ENCODE peak calls at places on chromosomes 1 and 21, in four cellular contexts. H, W, T and U are unnamed samples.

GRCh38 chr1:155083865-155084721 is 5.5 kb downstream of the EFNA3 start:
- DNase-seq in H (peak), T (peak), W (no peak), U (peak)

GRCh38 chr21:43467785-43468184 is 40.9 kb upstream of the SIK1 start:
- DNase-seq in W (peak), H (no peak), T (no peak), U (no peak)

GRCh38 chr1:78096976-78097375 is 51.2 kb downstream of the GIPC2 start:
- DNase-seq in T (no peak), W (no peak), H (no peak), U (peak)

GRCh38 chr1:52928083-52928404 is 968 bp downstream of the SCP2 start:
- DNase-seq in H (no peak), W (no peak), T (no peak), U (no peak)

GRCh38 chr1:113041569-113042335 is 31.2 kb upstream of the LRIG2 start:
- DNase-seq in H (peak), T (peak), W (peak), U (no peak)

GRCh38 chr1:20693623-20694022 is 24.2 kb downstream of the KIF17 start:
- DNase-seq in W (no peak), H (no peak), T (no peak), U (no peak)

GRCh38 chr1:161021168-161021958 is 411 bp upstream of the F11R start:
- DNase-seq in W (peak), H (peak), T (peak), U (peak)

GRCh38 chr21:41507521-41508414 is at the start of gene TMPRSS2:
- DNase-seq in T (no peak), H (no peak), W (peak), U (no peak)

GRCh38 chr1:229381234-229381633 is 38.4 kb upstream of the CCSAP start:
- DNase-seq in T (peak), W (peak), H (no peak), U (no peak)

GRCh38 chr21:42973309-42973990 is 912 bp upstream of the PKNOX1 start:
- DNase-seq in H (no peak), W (no peak), T (peak), U (no peak)

GRCh38 chr1:50368179-50369007 is 54.9 kb downstream of the DMRTA2 start:
- DNase-seq in H (peak), T (peak), W (peak), U (peak)

GRCh38 chr1:151267760-151268159 is 13.2 kb downstream of the PSMD4 start:
- DNase-seq in T (no peak), H (no peak), W (no peak), U (no peak)

GRCh38 chr1:117657031-117657430 is 51.2 kb downstream of the TENT5C start:
- DNase-seq in H (peak), W (no peak), T (peak), U (peak)

GRCh38 chr1:170893655-170894297 is 41.6 kb upstream of the MROH9 start:
- DNase-seq in T (no peak), H (no peak), W (no peak), U (no peak)

GRCh38 chr1:36555041-36555440 is 72.3 kb upstream of the CSF3R start:
- DNase-seq in H (no peak), W (no peak), T (no peak), U (no peak)

GRCh38 chr1:53685272-53686051 is 53.5 kb downstream of the GLIS1 start:
- DNase-seq in W (no peak), T (no peak), H (peak), U (peak)

GRCh38 chr1:20172033-20172588 is 13.8 kb upstream of the UBXN10 start:
- DNase-seq in T (no peak), W (no peak), H (no peak), U (no peak)

GRCh38 chr1:178048883-178049282 is 45.0 kb upstream of the RASAL2 start:
- DNase-seq in H (no peak), T (no peak), W (no peak), U (no peak)

GRCh38 chr1:179831225-179831624 is 46.4 kb downstream of the TOR1AIP2 start:
- DNase-seq in T (no peak), W (no peak), H (no peak), U (no peak)

GRCh38 chr1:94543893-94544635 is 2.5 kb upstream of the F3 start:
- DNase-seq in W (no peak), T (no peak), H (no peak), U (no peak)

GRCh38 chr1:25996966-25997758 is 701 bp downstream of the PAFAH2 start:
- DNase-seq in T (peak), H (peak), W (no peak), U (peak)

GRCh38 chr1:101137144-101138126 is 99.4 kb upstream of the S1PR1 start:
- DNase-seq in T (no peak), W (no peak), H (peak), U (peak)

GRCh38 chr1:56551691-56552090 is 27.7 kb downstream of the PLPP3 start:
- DNase-seq in T (no peak), W (no peak), H (no peak), U (no peak)

GRCh38 chr1:203597386-203598040 is 29.1 kb upstream of the ATP2B4 start:
- DNase-seq in T (no peak), H (no peak), W (no peak), U (no peak)
- TF ChIP-seq POLR2AphosphoS5 in T (no peak), H (no peak), W (no peak), U (no peak)

DNA sequence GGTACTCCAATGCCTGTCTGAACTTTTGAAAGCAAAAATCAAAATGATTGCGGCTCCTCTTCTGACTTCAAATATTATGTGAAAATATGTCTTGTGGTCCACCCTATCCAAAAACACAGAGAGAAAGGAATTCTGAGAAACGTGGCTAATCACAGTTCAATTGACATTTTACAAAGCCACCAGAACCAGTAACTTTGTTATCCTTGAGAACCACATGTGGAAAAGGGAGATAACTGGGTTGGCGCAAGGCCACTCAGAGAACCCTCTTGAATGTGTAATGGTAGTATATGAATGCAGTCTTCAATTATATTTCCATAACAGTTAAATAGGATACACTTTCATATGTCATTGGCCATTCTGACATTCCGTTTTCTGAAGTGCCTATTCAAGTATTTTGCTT is 1030.0 kb upstream of the TMPRSS15 start:
- DNase-seq in W (no peak), T (peak), H (no peak), U (no peak)
- TF ChIP-seq JUN in W (no peak), T (no peak), H (no peak), U (no peak)

GRCh38 chr1:201447911-201448871 is 20.8 kb downstream of the PHLDA3 start:
- DNase-seq in W (peak), H (peak), T (peak), U (peak)
- H3K9ac ChIP-seq in W (no peak), H (no peak), T (no peak), U (no peak)

GRCh38 chr1:168491527-168492164 is 52.2 kb downstream of the XCL2 start:
- DNase-seq in T (no peak), H (peak), W (no peak), U (no peak)
- TF ChIP-seq POLR2AphosphoS5 in T (no peak), H (no peak), W (no peak), U (no peak)

DNA sequence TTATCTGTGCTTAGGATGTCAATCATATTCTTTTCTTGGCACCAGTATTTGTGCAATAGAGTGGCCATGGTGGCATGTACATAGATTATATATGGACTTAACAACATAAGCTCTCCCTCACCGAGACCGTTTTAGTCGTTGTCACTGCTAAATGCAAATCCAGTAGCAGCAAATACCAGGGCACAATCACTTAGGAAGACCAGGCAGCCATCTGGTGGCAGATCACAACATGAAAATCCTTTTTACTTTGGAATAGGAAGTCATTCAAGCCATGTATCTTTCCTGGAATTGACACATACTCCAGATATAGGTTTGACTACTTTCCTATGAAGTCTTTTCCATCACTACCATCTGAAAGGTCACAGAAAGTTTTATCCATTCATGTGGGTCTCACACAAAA is 53.2 kb upstream of the C1orf87 start:
- DNase-seq in H (no peak), W (no peak), T (no peak), U (no peak)
- TF ChIP-seq JUN in H (no peak), W (no peak), T (no peak), U (no peak)